ENCODE peak calls at places on chromosomes 2 and 18, in four cellular contexts. Z is ovary, I is lower lobe of right lung, E is sigmoid colon. K is an unnamed sample. For H3K4me1, the result is how much of the 10 kb centered on the place peaks cover.

GRCh38 chr18:26621161-26622026 is 73.0 kb upstream of the KCTD1 start:
- DNase-seq in E (no peak), I (peak), Z (no peak), K (peak)

GRCh38 chr2:231012471-231012870 is 16.6 kb downstream of the SPATA3 start:
- DNase-seq in Z (no peak), E (no peak), I (no peak), K (no peak)

GRCh38 chr2:100339823-100340222 is 17.5 kb upstream of the LONRF2 start:
- DNase-seq in E (no peak), Z (no peak), I (no peak), K (no peak)

GRCh38 chr18:69559604-69560003 is 158.9 kb downstream of the DOK6 start:
- DNase-seq in I (no peak), E (no peak), Z (no peak), K (no peak)

GRCh38 chr18:33326975-33327374 is 113.5 kb downstream of the CCDC178 start:
- DNase-seq in Z (no peak), E (no peak), I (no peak), K (no peak)

GRCh38 chr2:240127351-240127750 is 8.8 kb downstream of the COPS9 start:
- DNase-seq in I (no peak), Z (peak), E (no peak), K (peak)

GRCh38 chr2:159904565-159905281 is 106.7 kb upstream of the CD302 start:
- DNase-seq in I (peak), Z (peak), E (no peak), K (peak)

GRCh38 chr18:34548120-34548972 is 161.8 kb upstream of the DTNA start:
- DNase-seq in E (no peak), Z (no peak), I (no peak), K (no peak)

GRCh38 chr2:67476808-67477790 is 80.0 kb downstream of the ETAA1 start:
- DNase-seq in E (peak), I (no peak), Z (peak), K (no peak)

GRCh38 chr2:88765154-88765948 is 73.9 kb downstream of the RPIA start:
- DNase-seq in E (no peak), Z (no peak), I (peak), K (peak)

GRCh38 chr2:9770308-9771100 is 72.8 kb upstream of the TAF1B start:
- DNase-seq in Z (peak), I (no peak), E (peak), K (peak)

GRCh38 chr2:222669353-222669752 is 2.1 kb upstream of the MOGAT1 start:
- DNase-seq in I (no peak), E (no peak), Z (no peak), K (no peak)

GRCh38 chr2:27752551-27753237 is 18.8 kb upstream of the MRPL33 start:
- DNase-seq in E (no peak), Z (no peak), I (no peak), K (no peak)

GRCh38 chr2:196143641-196144236 is 27.6 kb downstream of the STK17B start:
- DNase-seq in Z (no peak), E (no peak), I (no peak), K (no peak)

GRCh38 chr2:151775057-151775740 is 40.9 kb upstream of the NEB start:
- DNase-seq in Z (no peak), I (no peak), E (no peak), K (no peak)

GRCh38 chr2:118310016-118310877 is 222.0 kb downstream of the INSIG2 start:
- DNase-seq in I (peak), Z (peak), E (no peak), K (peak)

GRCh38 chr2:65128297-65129190 is 1.4 kb downstream of the RAB1A start:
- DNase-seq in E (no peak), Z (no peak), I (no peak), K (peak)

GRCh38 chr2:112841399-112842044 is 4.9 kb upstream of the IL1B start:
- DNase-seq in E (no peak), Z (no peak), I (no peak), K (no peak)

GRCh38 chr18:27887711-27888495 is 289.0 kb downstream of the CDH2 start:
- DNase-seq in Z (no peak), I (no peak), E (no peak), K (no peak)

GRCh38 chr2:129439686-129440302 is 539.7 kb upstream of the RAB6C start:
- DNase-seq in Z (no peak), E (no peak), I (no peak), K (no peak)

GRCh38 chr2:84701880-84702279 is 179.0 kb downstream of the TRABD2A start:
- DNase-seq in Z (no peak), E (no peak), I (no peak), K (no peak)

GRCh38 chr2:218219934-218220333 is 2.9 kb downstream of the ARPC2 start:
- DNase-seq in E (no peak), I (no peak), Z (no peak), K (no peak)

GRCh38 chr2:16125614-16126125 is 185.3 kb downstream of the MYCN start:
- DNase-seq in E (no peak), Z (no peak), I (no peak), K (no peak)

GRCh38 chr2:97788986-97789644 is 75.7 kb downstream of the ZAP70 start:
- DNase-seq in Z (no peak), I (no peak), E (no peak), K (no peak)

GRCh38 chr2:76197428-76197827 is 486.7 kb upstream of the GCFC2 start:
- DNase-seq in Z (no peak), I (no peak), E (no peak), K (no peak)

GRCh38 chr2:72793798-72794447 is 31.9 kb downstream of the EXOC6B start:
- DNase-seq in I (no peak), E (no peak), Z (no peak), K (no peak)

GRCh38 chr2:238848941-238849853 is 1.3 kb downstream of the TWIST2 start:
- DNase-seq in I (no peak), Z (no peak), E (no peak), K (no peak)
- H3K4me1 ChIP-seq in I (under half), Z (under half), E (under half), K (under half)

DNA sequence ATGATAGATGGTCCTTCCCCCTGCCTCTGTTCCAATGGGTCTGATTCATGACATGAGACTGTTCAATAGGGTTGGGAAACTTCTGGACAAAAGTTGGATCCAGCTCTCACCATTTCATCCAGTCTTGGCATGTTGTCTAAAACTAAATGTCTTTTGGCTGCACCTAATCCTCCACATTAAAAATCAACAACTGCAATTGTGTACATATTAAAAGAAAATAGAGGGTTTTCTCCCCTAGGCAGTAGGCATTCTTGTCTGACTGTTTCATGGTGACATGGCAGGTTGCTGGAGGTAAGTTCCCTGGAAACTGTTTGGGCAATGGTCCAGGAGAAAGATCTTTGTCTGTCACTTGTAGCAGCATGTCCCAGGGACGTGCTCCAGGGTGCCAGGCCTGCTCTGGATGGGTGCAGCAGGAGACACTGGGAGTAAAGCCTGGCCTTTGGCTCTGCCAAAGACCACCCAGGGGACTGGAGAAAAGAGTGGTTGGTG is 135.8 kb downstream of the TCF4 start:
- DNase-seq in E (no peak), Z (no peak), I (no peak), K (peak)
- H3K27ac ChIP-seq in E (peak), Z (no peak), I (no peak), K (no peak)

DNA sequence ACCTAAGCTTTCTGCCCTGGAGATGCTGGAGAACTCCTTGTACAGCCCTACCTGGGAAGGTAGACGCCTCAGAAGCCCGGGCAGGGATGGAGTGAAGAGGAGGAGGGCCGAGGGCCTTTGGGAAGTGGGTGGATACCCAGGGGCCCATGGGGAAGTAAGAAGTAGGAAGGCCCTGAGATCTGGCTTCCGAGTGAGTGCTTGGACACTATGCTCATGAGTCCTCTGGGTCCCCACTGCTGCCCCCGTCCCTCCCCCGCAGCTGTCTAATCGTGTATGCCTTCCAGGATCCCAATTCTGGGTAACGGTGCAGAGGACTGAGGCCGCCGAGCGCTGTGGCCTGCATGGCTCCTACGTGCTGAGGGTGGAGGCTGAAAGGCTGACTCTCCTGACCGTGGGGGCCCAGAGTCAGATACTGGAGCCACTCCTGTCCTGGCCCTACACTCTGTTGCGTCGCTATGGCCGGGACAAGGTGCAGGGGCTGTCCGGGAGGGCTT is 1.1 kb downstream of the DOK1 start:
- DNase-seq in I (peak), E (peak), Z (peak), K (no peak)
- H3K4me3 ChIP-seq in I (peak), E (peak), Z (no peak), K (peak)

GRCh38 chr18:59270689-59271257 is 2.5 kb downstream of the RAX start:
- DNase-seq in E (no peak), I (no peak), Z (no peak), K (no peak)
- H3K4me1 ChIP-seq in E (under half), I (under half), Z (under half), K (under half)

GRCh38 chr2:204472375-204472774 is 72.9 kb upstream of the PARD3B start:
- DNase-seq in I (no peak), E (no peak), Z (no peak), K (no peak)

GRCh38 chr2:204473224-204473623 is 72.1 kb upstream of the PARD3B start:
- DNase-seq in Z (no peak), E (no peak), I (no peak), K (no peak)

GRCh38 chr2:204470621-204471196 is 74.6 kb upstream of the PARD3B start:
- DNase-seq in I (no peak), Z (no peak), E (no peak), K (peak)

GRCh38 chr2:204470178-204470620 is 75.1 kb upstream of the PARD3B start:
- DNase-seq in E (no peak), I (no peak), Z (no peak), K (no peak)

GRCh38 chr2:204468689-204469429 is 76.4 kb upstream of the PARD3B start:
- DNase-seq in E (no peak), I (no peak), Z (no peak), K (no peak)
- H3K27ac ChIP-seq in E (no peak), I (no peak), Z (no peak), K (no peak)

DNA sequence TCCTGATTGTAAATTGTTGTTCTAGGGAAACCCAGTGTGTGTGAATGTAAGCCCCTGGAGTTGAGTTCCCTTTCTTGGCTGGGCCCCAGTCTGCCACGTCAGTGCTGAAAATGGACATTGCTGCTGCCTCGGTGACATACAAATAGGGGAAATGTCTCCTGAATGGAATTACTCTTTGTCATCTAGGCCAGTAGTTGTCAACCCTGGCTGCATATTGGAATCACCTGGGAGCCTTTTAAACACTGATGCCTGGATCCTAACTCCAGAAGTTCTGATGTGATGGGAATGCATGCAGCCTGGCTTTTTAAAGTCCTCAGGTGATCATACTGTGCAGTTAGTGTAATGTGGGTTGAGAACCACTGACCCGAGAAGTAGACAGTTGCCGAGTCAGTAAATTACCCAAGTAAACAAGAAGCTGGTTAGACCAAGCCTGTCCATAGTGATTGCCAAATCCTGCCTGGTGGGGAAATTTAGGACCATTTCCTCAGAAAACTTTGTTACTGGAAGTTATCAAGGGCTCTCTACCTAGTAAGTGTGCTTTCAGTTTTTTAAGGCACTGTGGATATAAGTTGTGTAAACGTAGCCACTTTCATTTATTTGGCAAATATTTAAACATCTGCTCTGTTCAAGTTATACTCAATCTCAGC is 27.6 kb upstream of the IL1R1 start:
- DNase-seq in I (no peak), E (no peak), Z (no peak), K (no peak)
- H3K4me3 ChIP-seq in I (no peak), E (no peak), Z (no peak), K (no peak)

DNA sequence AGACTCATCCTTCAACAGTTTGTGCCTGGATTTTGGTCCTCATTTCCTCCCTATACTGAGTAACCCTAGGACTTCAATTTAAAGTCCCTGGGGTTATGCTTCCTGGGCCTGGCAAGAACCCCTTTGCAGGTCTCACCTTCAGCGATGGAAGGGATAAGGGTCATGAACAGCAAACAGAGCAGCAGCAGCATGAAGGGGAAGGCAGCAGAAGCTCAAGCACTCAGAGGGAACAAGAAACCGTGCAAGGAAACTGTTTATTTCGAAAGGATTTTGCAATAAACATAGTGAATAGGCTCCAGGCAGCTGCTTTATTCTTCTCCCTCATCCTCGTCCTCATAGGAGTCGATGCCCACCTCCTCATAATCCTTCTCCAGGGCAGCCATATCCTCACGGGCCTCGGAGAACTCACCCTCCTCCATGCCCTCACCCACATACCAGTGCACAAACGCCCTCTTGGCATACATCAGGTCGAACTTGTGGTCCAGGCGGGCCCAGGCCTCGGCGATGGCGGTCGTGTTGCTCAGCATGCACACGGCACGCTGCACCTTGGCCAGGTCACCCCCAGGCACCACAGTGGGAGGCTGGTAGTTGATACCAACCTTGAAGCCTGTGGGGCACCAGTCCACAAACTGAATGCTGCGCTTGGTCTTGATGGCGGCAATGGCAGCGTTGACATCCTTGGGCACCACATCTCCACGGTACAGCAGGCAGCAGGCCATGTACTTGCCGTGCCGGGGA is 2.8 kb upstream of the TUBA4B start:
- DNase-seq in E (no peak), Z (no peak), I (no peak), K (no peak)
- H3K4me1 ChIP-seq in E (half or more), Z (under half), I (half or more), K (under half)

K was measured in testis.